ENCODE peak calls at places on chromosome 1, in five cellular contexts. G is occipital lobe; P is A549; N is stimulated activated CD8-positive, alpha-beta memory T cell treated with anti-CD3 and anti-CD28 coated beads, Interleukin-4, amount 100 ng/mL, for 24 hours; A is ELR. O is an unnamed sample.

GRCh38 chr1:10866314-10867091 is 70.1 kb upstream of the CASZ1 start:
- DNase-seq in A (peak; percentile 42), N (peak; percentile 14), G (no peak), P (peak; percentile 16), O (no peak)

GRCh38 chr1:53329183-53329544 is 1.3 kb upstream of the LRP8 start:
- DNase-seq in A (no peak), N (no peak), G (no peak), P (no peak), O (no peak)

GRCh38 chr1:45522324-45523104 is 830 bp upstream of the PRDX1 start:
- DNase-seq in N (no peak), G (no peak), P (peak; percentile 85), A (peak; percentile 81), O (no peak)

GRCh38 chr1:5998051-5998905 is 6.1 kb upstream of the NPHP4 start:
- DNase-seq in P (no peak), G (no peak), A (no peak), N (no peak), O (no peak)

GRCh38 chr1:238647877-238648276 is 738.5 kb upstream of the CHRM3 start:
- DNase-seq in A (peak; percentile 99), N (no peak), P (peak; percentile 83), G (no peak), O (peak; percentile 40)

GRCh38 chr1:41361495-41362356 is 492 bp downstream of the FOXO6 start:
- DNase-seq in A (peak; percentile 35), N (no peak), G (no peak), P (no peak), O (no peak)

GRCh38 chr1:19044975-19045831 is 88.7 kb upstream of the IFFO2 start:
- DNase-seq in G (peak; percentile 71), P (no peak), A (no peak), N (peak; percentile 20), O (peak; percentile 52)

GRCh38 chr1:17200756-17201155 is 4.2 kb upstream of the PADI1 start:
- DNase-seq in A (no peak), P (no peak), G (no peak), N (no peak), O (no peak)

GRCh38 chr1:161044535-161044907 is 1.3 kb downstream of the USF1 start:
- DNase-seq in G (no peak), A (peak; percentile 20), N (no peak), P (no peak), O (no peak)

GRCh38 chr1:172167801-172168596 is 252.5 kb upstream of the C1orf105 start:
- DNase-seq in P (no peak), A (no peak), G (peak; percentile 14), N (no peak), O (no peak)

GRCh38 chr1:165161130-165161529 is 195.4 kb downstream of the LMX1A start:
- DNase-seq in A (no peak), G (no peak), N (no peak), P (no peak), O (no peak)

GRCh38 chr1:100177295-100178042 is 587 bp downstream of the LRRC39 start:
- DNase-seq in N (no peak), G (no peak), A (no peak), P (no peak), O (no peak)